ENCODE peak calls at places on chromosomes 4 and X, in ten cellular contexts. P is effector memory CD4-positive, alpha-beta T cell; O is A549; R is IMR-90; L is T-helper 1 cell; X is pancreas; Q is GM13976; I is C1 segment of cervical spinal cord; Z is foreskin fibroblast; V is nephron progenitor cell. K is an unnamed sample.
A peak's percentile ranks its signal among the peaks of the same experiment; 100 is the strongest.

GRCh38 chr4:2934077-2934812 is 29.0 kb downstream of the NOP14 start:
- DNase-seq in O (peak; percentile 34), Z (peak; percentile 52), X (peak; percentile 63), R (peak; percentile 24), P (peak; percentile 33), Q (peak; percentile 69), L (peak; percentile 50), I (no peak), V (peak; percentile 59), K (peak; percentile 62)

GRCh38 chr4:124803641-124804040 is 91.1 kb upstream of the ANKRD50 start:
- DNase-seq in V (no peak), X (no peak), Z (peak; percentile 43), I (no peak), O (no peak), L (no peak), Q (no peak), R (peak; percentile 71), P (no peak), K (peak; percentile 48)

GRCh38 chr4:38154681-38155588 is 194.7 kb downstream of the PTTG2 start:
- DNase-seq in O (no peak), P (no peak), V (no peak), X (peak; percentile 67), Q (peak; percentile 29), L (no peak), R (no peak), I (no peak), Z (no peak), K (no peak)

GRCh38 chr4:189505380-189505779 is 435.3 kb upstream of the FRG1 start:
- DNase-seq in Q (no peak), V (no peak), I (no peak), L (no peak), Z (no peak), R (no peak), P (no peak), O (no peak), X (no peak), K (no peak)

GRCh38 chrX:4668802-4669536 is 955.5 kb upstream of the PRKX start:
- DNase-seq in Q (no peak), O (no peak), P (no peak), V (no peak), I (no peak), X (no peak), L (no peak), R (no peak), Z (no peak), K (no peak)

GRCh38 chr4:95106408-95106928 is 348.7 kb downstream of the BMPR1B start:
- DNase-seq in X (no peak), V (no peak), R (peak; percentile 47), Z (peak; percentile 20), P (no peak), Q (no peak), L (no peak), I (no peak), O (no peak), K (no peak)

GRCh38 chr4:106763044-106763443 is 273.1 kb downstream of the DKK2 start:
- DNase-seq in X (no peak), R (no peak), L (no peak), O (no peak), Q (no peak), V (no peak), I (no peak), P (no peak), Z (peak; percentile 10), K (no peak)

GRCh38 chr4:110091426-110091825 is 107.0 kb downstream of the ELOVL6 start:
- DNase-seq in Q (no peak), I (no peak), X (no peak), O (no peak), L (no peak), Z (peak; percentile 76), P (no peak), V (no peak), R (peak; percentile 88), K (peak; percentile 82)

GRCh38 chr4:41560112-41560511 is 22.2 kb downstream of the LIMCH1 start:
- DNase-seq in L (no peak), R (no peak), Q (no peak), O (no peak), X (no peak), I (no peak), V (no peak), P (no peak), Z (no peak), K (no peak)

GRCh38 chrX:77668391-77669237 is 117.4 kb downstream of the ATRX start:
- DNase-seq in L (no peak), X (no peak), Q (no peak), V (no peak), O (peak; percentile 0), P (no peak), Z (peak; percentile 30), I (no peak), R (peak; percentile 55), K (peak; percentile 47)

GRCh38 chr4:18570370-18570769 is 548.8 kb upstream of the LCORL start:
- DNase-seq in I (no peak), O (no peak), P (no peak), Q (no peak), Z (no peak), X (no peak), L (no peak), V (no peak), R (no peak), K (no peak)

GRCh38 chr4:2814627-2815026 is 21.7 kb downstream of the SH3BP2 start:
- DNase-seq in V (no peak), O (no peak), Q (no peak), R (no peak), I (no peak), X (no peak), P (no peak), Z (no peak), L (no peak), K (no peak)

GRCh38 chr4:120659626-120660170 is 262.8 kb downstream of the PRDM5 start:
- DNase-seq in V (no peak), X (no peak), R (no peak), Q (no peak), I (no peak), P (no peak), Z (peak; percentile 11), O (no peak), L (no peak), K (no peak)

GRCh38 chr4:45331796-45332195 is 605.4 kb upstream of the GNPDA2 start:
- DNase-seq in O (no peak), L (no peak), P (no peak), V (no peak), I (no peak), R (no peak), Q (no peak), Z (no peak), X (no peak), K (no peak)

GRCh38 chr4:53273726-53274125 is 92.1 kb downstream of the SCFD2 start:
- DNase-seq in L (no peak), V (no peak), I (no peak), P (no peak), O (no peak), Z (peak; percentile 45), R (peak; percentile 53), Q (no peak), X (no peak), K (peak; percentile 33)

GRCh38 chr4:89744915-89745314 is 92.0 kb downstream of the SNCA start:
- DNase-seq in Q (no peak), I (no peak), R (no peak), V (no peak), P (no peak), O (no peak), L (no peak), X (no peak), Z (no peak), K (no peak)

GRCh38 chr4:2867758-2868491 is 24.3 kb downstream of the ADD1 start:
- DNase-seq in X (no peak), Z (no peak), P (no peak), L (no peak), R (peak; percentile 47), I (no peak), O (no peak), V (no peak), Q (no peak), K (no peak)

GRCh38 chr4:21451032-21451431 is 497.5 kb downstream of the KCNIP4 start:
- DNase-seq in Z (peak; percentile 28), X (no peak), I (no peak), V (no peak), Q (no peak), R (peak; percentile 4), O (no peak), L (no peak), P (no peak), K (peak; percentile 97)

GRCh38 chr4:41448935-41449334 is 89.0 kb upstream of the LIMCH1 start:
- DNase-seq in V (no peak), I (no peak), O (no peak), R (no peak), Z (peak; percentile 26), P (no peak), X (peak; percentile 18), L (no peak), Q (no peak), K (peak; percentile 39)

GRCh38 chr4:183407128-183407585 is 37.3 kb upstream of the CDKN2AIP start:
- DNase-seq in R (peak; percentile 64), P (peak; percentile 78), L (peak; percentile 80), X (peak; percentile 84), Z (peak; percentile 50), O (peak; percentile 40), Q (peak; percentile 91), I (peak; percentile 35), V (peak; percentile 97), K (peak; percentile 84)

GRCh38 chr4:27176400-27176799 is 315.8 kb downstream of the STIM2 start:
- DNase-seq in I (no peak), O (no peak), P (no peak), V (peak; percentile 18), X (no peak), R (peak; percentile 41), Q (no peak), Z (no peak), L (no peak), K (peak; percentile 57)

GRCh38 chr4:26058537-26058936 is 144.5 kb downstream of the SMIM20 start:
- DNase-seq in O (no peak), X (peak; percentile 84), V (no peak), P (no peak), Z (no peak), I (no peak), R (no peak), Q (no peak), L (no peak), K (peak; percentile 62)